ENCODE peak calls at places on chromosome 12, in eight cellular contexts. F, M, K, P, H, R, I and U are unnamed samples.
A peak's percentile ranks its signal among the peaks of the same experiment; 100 is the strongest.

GRCh38 chr12:54773593-54773992 is 80.7 kb upstream of the MUCL1 start:
- DNase-seq in F (no peak), M (no peak), K (no peak), P (no peak), H (no peak), R (no peak), I (no peak), U (no peak)

GRCh38 chr12:111034148-111034910 is 114.0 kb upstream of the MYL2 start:
- DNase-seq in F (no peak), M (no peak), K (no peak), P (no peak), H (no peak), R (no peak), I (no peak), U (no peak)

GRCh38 chr12:22787557-22787956 is 162.6 kb downstream of the ETNK1 start:
- DNase-seq in F (no peak), M (no peak), K (no peak), P (no peak), H (no peak), R (no peak), I (no peak), U (no peak)

GRCh38 chr12:127272864-127273263 is 994.1 kb upstream of the TMEM132C start:
- DNase-seq in F (no peak), M (no peak), K (no peak), P (no peak), H (no peak), R (peak; percentile 90), I (no peak), U (peak; percentile 75)

GRCh38 chr12:132380646-132381045 is 51.3 kb upstream of the GALNT9 start:
- DNase-seq in F (no peak), M (no peak), K (no peak), P (no peak), H (no peak), R (no peak), I (no peak), U (no peak)

GRCh38 chr12:25648460-25648859 is 95.4 kb upstream of the LMNTD1 start:
- DNase-seq in F (peak; percentile 39), M (peak; percentile 72), K (no peak), P (no peak), H (peak; percentile 6), R (peak; percentile 55), I (peak; percentile 59), U (peak; percentile 87)

GRCh38 chr12:131223791-131224567 is 270.3 kb downstream of the ADGRD1 start:
- DNase-seq in F (no peak), M (peak; percentile 79), K (no peak), P (no peak), H (no peak), R (no peak), I (no peak), U (no peak)

GRCh38 chr12:132282950-132283771 is 46.2 kb downstream of the GALNT9 start:
- DNase-seq in F (no peak), M (peak; percentile 83), K (peak; percentile 12), P (no peak), H (no peak), R (no peak), I (no peak), U (no peak)

GRCh38 chr12:104526320-104526719 is 69.6 kb downstream of the CHST11 start:
- DNase-seq in F (no peak), M (no peak), K (no peak), P (no peak), H (no peak), R (no peak), I (no peak), U (no peak)

GRCh38 chr12:120581998-120582397 is 796 bp upstream of the POP5 start:
- DNase-seq in F (no peak), M (no peak), K (no peak), P (no peak), H (no peak), R (no peak), I (no peak), U (no peak)

GRCh38 chr12:19190292-19191031 is 60.9 kb downstream of the PLEKHA5 start:
- DNase-seq in F (no peak), M (no peak), K (no peak), P (no peak), H (peak; percentile 20), R (peak; percentile 56), I (no peak), U (no peak)

GRCh38 chr12:53071591-53072551 is 7.3 kb downstream of the SPRYD3 start:
- DNase-seq in F (no peak), M (no peak), K (no peak), P (no peak), H (no peak), R (peak; percentile 58), I (no peak), U (no peak)

GRCh38 chr12:131088701-131089525 is 135.2 kb downstream of the ADGRD1 start:
- DNase-seq in F (no peak), M (no peak), K (no peak), P (no peak), H (no peak), R (no peak), I (no peak), U (no peak)

GRCh38 chr12:15662303-15662980 is 126.7 kb downstream of the EPS8 start:
- DNase-seq in F (no peak), M (peak; percentile 6), K (no peak), P (no peak), H (no peak), R (peak; percentile 86), I (peak; percentile 30), U (no peak)